ENCODE peak calls at places on chromosomes 3 and 15, in five cellular contexts. Z, D, C, G and R are unnamed samples.

GRCh38 chr3:105752791-105753415 is 115.9 kb downstream of the CBLB start:
- DNase-seq in C (peak; percentile 64), Z (no peak), G (no peak), D (no peak), R (peak; percentile 50)

GRCh38 chr3:36965440-36965839 is 20.6 kb upstream of the TRANK1 start:
- DNase-seq in C (no peak), D (no peak), G (no peak), Z (no peak), R (no peak)

GRCh38 chr15:35692256-35692867 is 146.4 kb upstream of the DPH6 start:
- DNase-seq in Z (no peak), C (peak; percentile 22), D (no peak), G (no peak), R (peak; percentile 47)

GRCh38 chr15:91561371-91562100 is 292.0 kb upstream of the SLCO3A1 start:
- DNase-seq in D (no peak), Z (no peak), G (no peak), C (peak; percentile 97), R (peak; percentile 69)

GRCh38 chr15:98909968-98910885 is 97.4 kb downstream of the PGPEP1L start:
- DNase-seq in G (no peak), C (no peak), D (no peak), Z (no peak), R (no peak)

GRCh38 chr3:183540501-183541234 is 14.8 kb downstream of the KLHL6 start:
- DNase-seq in G (no peak), Z (peak; percentile 67), C (no peak), D (no peak), R (no peak)

GRCh38 chr3:79005084-79005483 is 762.7 kb downstream of the ROBO1 start:
- DNase-seq in C (peak; percentile 17), G (no peak), Z (no peak), D (no peak), R (peak; percentile 88)

GRCh38 chr15:63040509-63040908 is 2.0 kb upstream of the TPM1 start:
- DNase-seq in Z (no peak), D (no peak), C (no peak), G (no peak), R (no peak)

GRCh38 chr3:127210654-127210943 is 17.7 kb downstream of the PRR23E start:
- DNase-seq in D (no peak), G (peak; percentile 29), Z (no peak), C (no peak), R (no peak)

GRCh38 chr3:20546636-20547035 is 360.6 kb upstream of the SGO1 start:
- DNase-seq in C (peak; percentile 4), D (no peak), Z (no peak), G (no peak), R (peak; percentile 68)

GRCh38 chr3:131688370-131688769 is 185.6 kb upstream of the MRPL3 start:
- DNase-seq in C (peak; percentile 85), D (no peak), G (no peak), Z (no peak), R (peak; percentile 80)

GRCh38 chr15:77532846-77533245 is 99.9 kb downstream of the LINGO1 start:
- DNase-seq in D (no peak), C (no peak), Z (peak; percentile 22), G (peak; percentile 46), R (no peak)

GRCh38 chr3:62373714-62374333 is 474 bp upstream of the FEZF2 start:
- DNase-seq in G (no peak), D (no peak), C (no peak), Z (no peak), R (no peak)

GRCh38 chr3:194140520-194141414 is 4.8 kb downstream of the HES1 start:
- DNase-seq in Z (peak; percentile 70), G (peak; percentile 80), C (peak; percentile 62), D (no peak), R (peak; percentile 70)

GRCh38 chr3:23455775-23456174 is 252.6 kb downstream of the UBE2E2 start:
- DNase-seq in C (peak; percentile 82), Z (no peak), G (no peak), D (no peak), R (peak; percentile 45)

GRCh38 chr3:120160050-120160449 is 65.8 kb upstream of the GSK3B start:
- DNase-seq in C (peak; percentile 98), D (no peak), Z (peak; percentile 78), G (no peak), R (peak; percentile 99)

GRCh38 chr3:27900316-27900715 is 178.2 kb upstream of the EOMES start:
- DNase-seq in G (no peak), C (no peak), Z (no peak), D (no peak), R (no peak)

GRCh38 chr3:77411990-77412389 is 372.1 kb downstream of the ROBO2 start:
- DNase-seq in Z (no peak), G (no peak), D (no peak), C (peak; percentile 68), R (peak; percentile 87)

GRCh38 chr3:189842681-189843602 is 211.8 kb downstream of the TP63 start:
- DNase-seq in C (no peak), Z (no peak), G (no peak), D (no peak), R (no peak)

GRCh38 chr3:188635258-188636038 is 481.5 kb downstream of the LPP start:
- DNase-seq in D (no peak), C (no peak), Z (no peak), G (no peak), R (peak; percentile 22)

GRCh38 chr15:38354321-38354929 is 99.5 kb upstream of the FAM98B start:
- DNase-seq in C (peak; percentile 76), Z (peak; percentile 59), G (no peak), D (peak; percentile 12), R (peak; percentile 73)

GRCh38 chr3:62117903-62118548 is 255.3 kb downstream of the FEZF2 start:
- DNase-seq in Z (no peak), G (no peak), C (no peak), D (no peak), R (no peak)

GRCh38 chr3:189803254-189803653 is 172.1 kb downstream of the TP63 start:
- DNase-seq in G (no peak), C (no peak), D (no peak), Z (no peak), R (no peak)

GRCh38 chr3:12307136-12307535 is 18.3 kb downstream of the PPARG start:
- DNase-seq in Z (no peak), G (no peak), D (no peak), C (no peak), R (peak; percentile 39)

GRCh38 chr3:77620009-77620408 is 580.1 kb downstream of the ROBO2 start:
- DNase-seq in C (peak; percentile 54), D (no peak), Z (no peak), G (no peak), R (peak; percentile 18)

GRCh38 chr15:46059921-46060565 is 425.2 kb downstream of the SQOR start:
- DNase-seq in Z (no peak), D (no peak), C (no peak), G (no peak), R (no peak)

GRCh38 chr15:101135532-101136166 is 116.2 kb downstream of the CHSY1 start:
- DNase-seq in G (no peak), C (no peak), D (peak; percentile 62), Z (peak; percentile 25), R (no peak)

GRCh38 chr15:70091649-70092461 is 5.9 kb downstream of the TLE3 start:
- DNase-seq in G (peak; percentile 27), D (no peak), C (no peak), Z (no peak), R (no peak)

GRCh38 chr15:83288381-83288801 is 3.9 kb upstream of the BNC1 start:
- DNase-seq in C (peak; percentile 20), Z (no peak), D (no peak), G (no peak), R (peak; percentile 33)

GRCh38 chr3:105401691-105402149 is 35.0 kb downstream of the ALCAM start:
- DNase-seq in G (no peak), Z (no peak), D (no peak), C (peak; percentile 31), R (peak; percentile 33)